ENCODE peak calls at places on chromosome 5, in four cellular contexts. K, U, B and L are unnamed samples.

GRCh38 chr5:65141487-65141886 is 340.2 kb downstream of the ADAMTS6 start:
- DNase-seq in K (no peak), B (no peak), U (no peak), L (no peak)

GRCh38 chr5:176388003-176388340 is 426 bp downstream of the NOP16 start:
- DNase-seq in B (peak), U (peak), K (no peak), L (no peak)

GRCh38 chr5:163696270-163696887 is 191.0 kb downstream of the MAT2B start:
- DNase-seq in U (peak), B (peak), K (peak), L (peak)

GRCh38 chr5:106121972-106122605 is 1548.6 kb downstream of the EFNA5 start:
- DNase-seq in U (peak), K (peak), B (peak), L (peak)

GRCh38 chr5:135329913-135330797 is 68.9 kb downstream of the MACROH2A1 start:
- DNase-seq in B (no peak), U (no peak), K (no peak), L (no peak)

GRCh38 chr5:149956685-149957084 is 3.9 kb upstream of the SLC26A2 start:
- DNase-seq in K (no peak), B (no peak), U (no peak), L (no peak)

GRCh38 chr5:164663223-164663989 is 1158.0 kb downstream of the MAT2B start:
- DNase-seq in U (no peak), K (no peak), B (no peak), L (no peak)

GRCh38 chr5:57550132-57550531 is 67.5 kb upstream of the ACTBL2 start:
- DNase-seq in U (no peak), K (no peak), B (no peak), L (no peak)

GRCh38 chr5:74017786-74018211 is 391.8 kb downstream of the ARHGEF28 start:
- DNase-seq in U (no peak), K (no peak), B (peak), L (peak)

GRCh38 chr5:159971038-159971437 is 37.9 kb upstream of the TTC1 start:
- DNase-seq in U (no peak), B (no peak), K (no peak), L (no peak)

GRCh38 chr5:171310816-171311697 is 2.0 kb downstream of the TLX3 start:
- DNase-seq in K (no peak), B (peak), U (peak), L (peak)

GRCh38 chr5:171434874-171435273 is 15.4 kb downstream of the FGF18 start:
- DNase-seq in B (no peak), K (no peak), U (no peak), L (no peak)

GRCh38 chr5:73121109-73121443 is 701 bp downstream of the TMEM171 start:
- DNase-seq in U (no peak), B (no peak), K (no peak), L (no peak)

GRCh38 chr5:72476721-72477120 is 30.5 kb downstream of the ZNF366 start:
- DNase-seq in B (no peak), K (no peak), U (no peak), L (no peak)

GRCh38 chr5:120769291-120769872 is 305.3 kb downstream of the PRR16 start:
- DNase-seq in K (no peak), U (no peak), B (no peak), L (no peak)

GRCh38 chr5:133866160-133866902 is 102.1 kb downstream of the C5orf15 start:
- DNase-seq in B (no peak), U (no peak), K (no peak), L (no peak)

GRCh38 chr5:173089581-173089980 is 33.4 kb downstream of the CREBRF start:
- DNase-seq in K (no peak), B (no peak), U (no peak), L (no peak)

GRCh38 chr5:310941-311434 is 10.5 kb upstream of the AHRR start:
- DNase-seq in B (no peak), U (no peak), K (no peak), L (no peak)

GRCh38 chr5:5347442-5347841 is 75.0 kb upstream of the ICE1 start:
- DNase-seq in B (no peak), K (no peak), U (no peak), L (no peak)

GRCh38 chr5:135600141-135600570 is 21.4 kb upstream of the CXCL14 start:
- DNase-seq in K (no peak), U (no peak), B (no peak), L (peak)